ENCODE peak calls at places on chromosomes 1 and 21, in six cellular contexts. F, J, Q, M, L and H are unnamed samples.

GRCh38 chr1:201213106-201213770 is 22.6 kb downstream of the IGFN1 start:
- DNase-seq in M (no peak), J (no peak), F (no peak), L (no peak), Q (no peak), H (no peak)

GRCh38 chr1:207828485-207829158 is 76.8 kb downstream of the CD46 start:
- DNase-seq in L (no peak), M (peak), F (peak), J (peak), Q (peak), H (no peak)

GRCh38 chr1:185804206-185804605 is 70.0 kb downstream of the HMCN1 start:
- DNase-seq in Q (no peak), F (no peak), L (no peak), M (no peak), J (no peak), H (no peak)

GRCh38 chr1:108646661-108647269 is 14.1 kb downstream of the HENMT1 start:
- DNase-seq in L (no peak), Q (peak), F (no peak), J (no peak), M (peak), H (no peak)

GRCh38 chr1:32933742-32934322 is 30.8 kb downstream of the RNF19B start:
- DNase-seq in L (no peak), M (peak), J (no peak), F (no peak), Q (peak), H (no peak)

GRCh38 chr1:172143384-172144025 is 277.0 kb upstream of the C1orf105 start:
- DNase-seq in L (no peak), M (no peak), J (no peak), F (no peak), Q (no peak), H (no peak)

GRCh38 chr1:213260322-213261075 is 209.5 kb downstream of the RPS6KC1 start:
- DNase-seq in F (no peak), Q (peak), J (no peak), L (no peak), M (no peak), H (no peak)

GRCh38 chr1:24329797-24330543 is 10.8 kb downstream of the GRHL3 start:
- DNase-seq in L (no peak), Q (no peak), J (no peak), F (no peak), M (no peak), H (no peak)

GRCh38 chr1:36068866-36069265 is 15.0 kb upstream of the TEKT2 start:
- DNase-seq in J (no peak), Q (no peak), M (no peak), L (no peak), F (no peak), H (no peak)

GRCh38 chr21:35350965-35351364 is 301.9 kb upstream of the RUNX1 start:
- DNase-seq in L (no peak), F (no peak), J (no peak), M (no peak), Q (no peak), H (no peak)

GRCh38 chr1:10525208-10525607 is 50.5 kb downstream of the PEX14 start:
- DNase-seq in M (no peak), L (no peak), Q (no peak), J (no peak), F (no peak), H (no peak)

GRCh38 chr1:165886988-165887387 is 59.6 kb downstream of the UCK2 start:
- DNase-seq in F (no peak), M (no peak), J (no peak), Q (no peak), L (no peak), H (no peak)

GRCh38 chr1:199809311-199809710 is 218.2 kb upstream of the NR5A2 start:
- DNase-seq in J (no peak), Q (no peak), F (no peak), L (no peak), M (no peak), H (no peak)

GRCh38 chr1:110953031-110953430 is 10.7 kb downstream of the LRIF1 start:
- DNase-seq in Q (no peak), J (no peak), F (no peak), L (no peak), M (no peak), H (no peak)

GRCh38 chr1:39491146-39491921 is at the start of gene BMP8A:
- DNase-seq in M (peak), J (no peak), L (peak), F (no peak), Q (peak), H (peak)

GRCh38 chr1:198560093-198560638 is 19.7 kb upstream of the ATP6V1G3 start:
- DNase-seq in L (no peak), Q (peak), J (no peak), F (no peak), M (no peak), H (no peak)

GRCh38 chr1:155174334-155175280 is 958 bp downstream of the TRIM46 start:
- DNase-seq in M (no peak), J (no peak), L (no peak), Q (no peak), F (no peak), H (peak)

GRCh38 chr1:91548382-91549040 is 47.9 kb downstream of the CDC7 start:
- DNase-seq in J (no peak), F (no peak), Q (no peak), M (no peak), L (no peak), H (no peak)

GRCh38 chr1:20322825-20323612 is 32.3 kb downstream of the VWA5B1 start:
- DNase-seq in F (no peak), M (no peak), J (no peak), Q (no peak), L (no peak), H (no peak)

GRCh38 chr1:163664706-163665321 is 343.1 kb downstream of the NUF2 start:
- DNase-seq in J (no peak), L (no peak), M (no peak), F (no peak), Q (no peak), H (no peak)

GRCh38 chr1:46526689-46527291 is 24.7 kb downstream of the KNCN start:
- DNase-seq in M (peak), J (no peak), F (no peak), Q (peak), L (no peak), H (no peak)

GRCh38 chr1:181396171-181396670 is 87.1 kb upstream of the CACNA1E start:
- DNase-seq in Q (no peak), J (no peak), L (no peak), M (no peak), F (no peak), H (no peak)

GRCh38 chr1:183096889-183097288 is 73.7 kb downstream of the LAMC1 start:
- DNase-seq in F (no peak), J (no peak), Q (no peak), L (no peak), M (no peak), H (no peak)

GRCh38 chr1:154992721-154993571 is 440 bp upstream of the LENEP start:
- DNase-seq in Q (peak), L (no peak), M (no peak), J (no peak), F (no peak), H (no peak)

GRCh38 chr1:6889875-6890480 is 104.7 kb downstream of the CAMTA1 start:
- DNase-seq in J (no peak), L (no peak), Q (peak), M (peak), F (no peak), H (no peak)

GRCh38 chr1:114310771-114311251 is 157.1 kb upstream of the SYT6 start:
- DNase-seq in M (no peak), Q (no peak), J (no peak), F (no peak), L (no peak), H (no peak)

GRCh38 chr21:36804867-36805611 is 106.1 kb downstream of the SIM2 start:
- DNase-seq in M (no peak), Q (no peak), F (no peak), J (no peak), L (no peak), H (no peak)
- TF ChIP-seq TAF1 in M (no peak), Q (no peak), F (no peak), J (no peak), L (no peak), H (no peak)

GRCh38 chr1:84504580-84505021 is 1.6 kb upstream of the SPATA1 start:
- DNase-seq in L (no peak), J (no peak), M (no peak), F (no peak), Q (peak), H (no peak)
- TF ChIP-seq POLR2A in L (no peak), J (no peak), M (no peak), F (no peak), Q (no peak), H (peak)

DNA sequence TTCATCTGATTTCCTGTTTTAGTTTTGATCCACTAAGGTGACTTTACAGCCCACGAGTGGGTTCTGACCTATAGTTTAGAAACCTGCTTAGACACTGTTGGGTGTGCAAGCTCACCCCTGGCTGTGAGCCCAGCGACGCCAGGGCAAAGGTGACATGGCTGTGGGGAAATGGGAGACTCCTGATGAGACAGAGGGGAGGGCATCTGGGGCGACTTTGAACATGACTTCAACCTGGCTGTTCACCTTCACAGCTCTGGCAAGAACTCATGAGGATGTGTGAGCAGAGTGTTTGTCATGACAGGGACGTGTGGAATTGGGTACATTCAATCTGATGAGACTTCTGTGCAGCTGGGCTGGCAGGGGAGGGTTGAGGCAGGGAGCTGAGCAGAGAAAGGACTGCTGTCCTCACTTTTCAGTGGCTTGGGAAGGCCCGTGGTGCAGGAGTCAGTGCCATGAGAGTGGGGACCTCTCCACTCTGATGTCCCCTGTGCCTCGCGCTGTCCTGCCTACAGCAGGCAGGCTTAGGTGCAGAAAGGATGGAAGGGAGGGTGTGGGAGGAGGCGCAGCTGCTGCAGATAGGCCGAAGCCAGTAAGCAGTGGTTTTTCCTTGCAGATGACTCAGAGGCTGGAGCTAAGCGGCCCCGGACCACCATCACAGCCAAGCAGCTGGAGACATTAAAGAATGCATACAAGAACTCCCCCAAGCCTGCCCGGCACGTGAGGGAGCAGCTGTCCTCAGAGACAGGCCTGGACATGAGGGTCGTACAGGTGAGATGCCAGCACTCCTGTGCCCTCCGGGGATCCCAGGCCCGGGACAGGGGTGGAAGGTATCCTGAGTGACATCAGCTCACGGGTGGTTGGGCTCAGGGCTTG is 40.9 kb downstream of the LHX4 start:
- DNase-seq in Q (peak), M (peak), J (no peak), L (no peak), F (no peak), H (no peak)
- TF ChIP-seq TAF1 in Q (no peak), M (no peak), J (no peak), L (no peak), F (no peak), H (no peak)

DNA sequence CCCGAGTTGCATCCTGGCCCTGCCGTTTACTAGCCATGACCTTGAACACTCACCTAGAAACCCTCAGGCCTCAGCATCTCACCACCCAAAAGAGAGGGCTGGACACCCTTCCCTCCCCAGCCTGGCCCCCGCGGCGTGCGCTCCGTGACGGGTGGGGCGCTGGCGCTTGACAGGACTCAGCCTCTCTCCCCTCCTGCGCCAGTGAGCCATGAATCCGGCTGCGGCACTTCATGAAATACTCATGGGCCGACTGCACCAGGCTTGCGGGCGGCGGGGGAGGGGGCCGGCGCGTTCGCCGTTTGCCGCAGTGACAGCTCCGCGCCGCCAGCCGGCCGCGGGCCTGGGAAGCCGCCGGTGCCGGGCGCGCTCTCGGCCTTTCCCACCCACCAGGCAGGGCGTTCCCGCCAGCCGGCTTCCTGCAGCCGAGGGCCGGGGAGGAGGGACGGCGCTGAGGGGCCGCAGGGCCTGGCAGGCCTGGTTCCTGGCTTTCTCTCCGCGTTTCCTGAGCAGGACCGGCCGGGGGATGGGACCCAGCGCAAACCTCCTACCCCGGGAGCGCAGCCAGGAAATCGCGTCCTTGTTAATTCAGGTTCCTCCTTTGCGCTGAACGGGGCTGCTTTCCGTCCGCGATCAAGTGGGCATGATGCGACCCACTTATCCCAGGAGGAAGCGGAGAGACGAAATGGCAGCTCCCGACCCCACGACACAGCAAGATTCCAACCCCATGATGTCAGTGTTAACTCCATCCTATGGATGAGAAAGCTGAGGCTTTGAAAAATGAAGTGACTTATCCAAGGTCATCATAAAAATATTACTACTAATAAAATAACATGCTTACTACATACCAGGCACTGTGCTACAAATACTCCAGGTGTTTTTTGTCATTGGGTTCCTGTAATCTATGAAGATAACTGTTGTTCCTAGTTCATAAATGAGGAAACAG is 9.1 kb upstream of the LUZP1 start:
- DNase-seq in F (peak), M (peak), J (no peak), L (peak), Q (peak), H (peak)
- TF ChIP-seq POLR2A in F (peak), M (no peak), J (no peak), L (peak), Q (no peak), H (no peak)

DNA sequence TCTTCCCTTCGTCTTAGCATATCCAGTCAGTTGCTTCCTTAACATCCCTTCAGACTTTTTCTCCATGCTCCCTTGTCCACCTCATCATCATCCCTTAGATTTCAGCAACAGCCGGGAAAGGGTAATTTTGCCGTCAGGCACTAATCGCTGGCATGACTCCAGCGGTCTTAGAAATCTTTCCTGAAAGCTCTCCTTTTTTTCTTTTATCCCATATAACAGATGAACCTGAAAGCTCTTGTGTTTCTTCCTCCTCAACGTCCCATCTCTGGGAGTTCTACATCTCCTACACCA is 10.4 kb upstream of the BOLA1 start:
- DNase-seq in J (no peak), F (no peak), Q (peak), M (no peak), L (no peak), H (no peak)
- TF ChIP-seq TAF1 in J (no peak), F (no peak), Q (no peak), M (no peak), L (no peak), H (no peak)